ENCODE peak calls at places on chromosomes 5 and 9, in four cellular contexts. R is vagina, N is hepatocyte, X is A673. S is an unnamed sample.

GRCh38 chr9:124251605-124252366 is 6.0 kb upstream of the NEK6 start:
- DNase-seq in N (no peak), X (peak; percentile 43), R (no peak), S (no peak)

GRCh38 chr5:2996687-2997086 is 245.2 kb upstream of the IRX2 start:
- DNase-seq in X (no peak), N (no peak), R (no peak), S (no peak)

GRCh38 chr9:3957296-3957695 is 342.6 kb downstream of the GLIS3 start:
- DNase-seq in R (no peak), X (no peak), N (no peak), S (no peak)

GRCh38 chr9:89428901-89429890 is 68.7 kb downstream of the SEMA4D start:
- DNase-seq in X (peak; percentile 7), R (no peak), N (no peak), S (peak; percentile 92)

GRCh38 chr5:99243111-99243510 is 314.3 kb upstream of the CHD1 start:
- DNase-seq in R (no peak), N (no peak), X (no peak), S (no peak)

GRCh38 chr5:5025774-5026406 is 114.2 kb upstream of the ADAMTS16 start:
- DNase-seq in N (no peak), R (no peak), X (peak; percentile 3), S (peak; percentile 45)

GRCh38 chr5:68220914-68221313 is 5.4 kb downstream of the PIK3R1 start:
- DNase-seq in R (no peak), X (no peak), N (no peak), S (no peak)

GRCh38 chr9:110440161-110440560 is 102.5 kb upstream of the TXNDC8 start:
- DNase-seq in X (no peak), R (no peak), N (no peak), S (no peak)

GRCh38 chr5:126723643-126724042 is 53.3 kb upstream of the LMNB1 start:
- DNase-seq in R (no peak), N (no peak), X (peak; percentile 18), S (no peak)

DNA sequence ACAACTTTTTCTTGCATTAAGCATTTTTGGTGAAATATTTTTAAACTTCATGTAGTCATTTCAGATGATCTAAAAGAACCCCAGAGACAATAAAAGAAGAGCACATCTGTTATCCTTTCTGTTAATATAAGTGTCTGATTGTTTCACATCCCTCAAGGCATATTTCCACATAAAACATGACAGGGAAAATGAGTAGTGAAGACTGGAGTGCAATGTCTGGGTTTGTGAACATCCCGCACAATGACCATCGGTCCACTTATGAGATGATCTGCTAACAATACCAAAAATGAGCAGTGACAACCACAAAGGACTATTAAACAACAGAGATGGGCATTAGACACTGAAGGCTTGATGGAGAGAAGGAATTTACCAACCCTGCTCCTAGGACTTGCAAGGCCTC is 209.1 kb downstream of the NR2F1-AS1 start:
- DNase-seq in X (no peak), N (no peak), R (no peak), S (no peak)
- TF ChIP-seq CTCF in X (no peak), N (no peak), R (no peak), S (no peak)

GRCh38 chr9:137113385-137114159 is 961 bp downstream of the DPP7 start:
- DNase-seq in N (no peak), R (no peak), X (no peak), S (peak; percentile 51)
- TF ChIP-seq CTCF in N (no peak), R (no peak), X (no peak), S (peak; percentile 29)

GRCh38 chr5:96720408-96720807 is 58.2 kb downstream of the CAST start:
- DNase-seq in X (no peak), R (no peak), N (no peak), S (peak; percentile 37)
- TF ChIP-seq CTCF in X (peak; percentile 25), R (no peak), N (no peak), S (peak; percentile 22)

DNA sequence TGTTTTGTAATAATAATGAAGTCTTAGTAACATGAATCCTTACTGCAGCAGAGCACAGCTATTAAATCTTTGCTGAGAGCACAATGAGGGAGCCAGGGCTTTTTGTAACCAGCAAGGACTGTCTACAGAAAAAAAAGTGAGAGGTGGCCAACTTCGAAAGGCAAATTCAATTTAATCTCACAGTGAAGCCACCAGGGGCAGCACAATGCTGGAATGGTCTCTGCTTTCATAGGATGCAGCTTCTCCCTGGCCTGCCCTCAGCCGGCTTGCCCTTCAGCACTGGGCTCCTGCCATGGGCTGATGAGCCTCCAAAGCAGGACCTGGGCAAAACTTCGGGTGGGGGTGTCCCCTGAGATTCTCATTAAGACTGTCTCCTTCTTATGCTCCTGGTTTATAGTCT is 134.3 kb downstream of the GNAQ start:
- DNase-seq in X (peak; percentile 65), N (no peak), R (no peak), S (peak; percentile 71)
- TF ChIP-seq CTCF in X (peak; percentile 59), N (no peak), R (no peak), S (peak; percentile 56)

DNA sequence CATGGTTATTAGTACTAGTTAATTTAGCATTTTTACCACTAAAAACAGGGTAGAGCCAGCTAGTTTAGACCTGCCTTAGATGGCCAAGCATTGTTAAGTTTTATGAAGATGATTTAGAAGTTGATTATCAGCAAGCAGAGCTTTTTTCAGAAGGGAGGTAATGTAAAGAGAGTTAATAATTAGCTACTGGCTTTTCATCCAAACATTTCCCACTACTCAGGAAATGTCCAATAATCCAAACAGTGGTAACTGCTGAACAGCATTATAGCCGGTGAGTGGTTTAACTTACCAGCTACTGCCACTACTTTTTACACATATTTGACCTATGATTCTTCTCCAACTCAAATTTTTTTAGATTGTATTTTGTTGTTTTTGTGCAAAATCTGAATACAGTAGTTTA is 1.7 kb downstream of the ITGA1 start:
- DNase-seq in R (no peak), X (no peak), N (no peak), S (no peak)
- TF ChIP-seq CTCF in R (no peak), X (no peak), N (no peak), S (no peak)